ENCODE peak calls at places on chromosomes 7 and 10, in six cellular contexts. B, W, J, S, Q and R are unnamed samples.

GRCh38 chr7:7014827-7015610 is 167.3 kb upstream of the C1GALT1 start:
- DNase-seq in W (no peak), S (no peak), B (no peak), Q (no peak), J (no peak), R (no peak)

GRCh38 chr7:8175929-8176369 is 86.0 kb downstream of the ICA1 start:
- DNase-seq in B (no peak), W (no peak), Q (no peak), S (no peak), J (no peak), R (no peak)

GRCh38 chr10:70122742-70123141 is 9.9 kb downstream of the AIFM2 start:
- DNase-seq in B (no peak), J (no peak), W (no peak), S (no peak), Q (no peak), R (no peak)

GRCh38 chr10:12353399-12354027 is 4.2 kb downstream of the CAMK1D start:
- DNase-seq in Q (no peak), S (no peak), B (no peak), J (no peak), W (no peak), R (no peak)

GRCh38 chr7:2701832-2702593 is 14.0 kb downstream of the AMZ1 start:
- DNase-seq in S (no peak), Q (peak), W (no peak), B (no peak), J (no peak), R (no peak)

GRCh38 chr7:92547579-92547978 is 19.0 kb downstream of the RBM48 start:
- DNase-seq in B (no peak), W (no peak), S (no peak), J (no peak), Q (no peak), R (no peak)

GRCh38 chr10:13684813-13685511 is 98.2 kb downstream of the PRPF18 start:
- DNase-seq in S (no peak), B (no peak), Q (peak), J (no peak), W (no peak), R (no peak)

GRCh38 chr10:30413996-30414576 is 19.9 kb upstream of the MAP3K8 start:
- DNase-seq in S (no peak), J (peak), W (peak), B (no peak), Q (peak), R (no peak)

GRCh38 chr7:94397721-94398120 is 3.0 kb downstream of the COL1A2 start:
- DNase-seq in W (no peak), B (no peak), S (no peak), J (no peak), Q (peak), R (no peak)

GRCh38 chr10:122112625-122113160 is 123.7 kb downstream of the TACC2 start:
- DNase-seq in Q (peak), S (no peak), J (peak), B (peak), W (peak), R (no peak)

GRCh38 chr10:132960651-132961419 is 18.5 kb upstream of the CFAP46 start:
- DNase-seq in S (no peak), W (peak), J (no peak), B (no peak), Q (no peak), R (no peak)

GRCh38 chr10:74314166-74314565 is 163.1 kb downstream of the ADK start:
- DNase-seq in W (no peak), B (no peak), S (no peak), Q (no peak), J (no peak), R (no peak)